ENCODE peak calls at places on chromosomes 7 and 10, in five cellular contexts. H is neural crest cell; N is activated gamma-delta T cell treated with Interleukin-2 at 50 U/mL for 16 hours; M is T-helper 2 cell treated with Interferon-gamma antibody and Interleukin-4, amounts not matched to agents 5 μg/mL and 100 μg/mL, for 36 hours; Y is thyroid gland. T is an unnamed sample.

GRCh38 chr7:81004098-81004497 is 85.2 kb upstream of the SEMA3C start:
- DNase-seq in H (no peak), Y (no peak), N (no peak), M (no peak), T (no peak)

GRCh38 chr7:132430863-132431822 is 145.1 kb downstream of the PLXNA4 start:
- DNase-seq in N (peak; percentile 65), H (no peak), M (peak; percentile 79), Y (no peak), T (no peak)

GRCh38 chr7:155466142-155466813 is 8.3 kb downstream of the EN2 start:
- DNase-seq in M (no peak), N (no peak), H (no peak), Y (no peak), T (no peak)

GRCh38 chr7:80632074-80632473 is 6.4 kb upstream of the CD36 start:
- DNase-seq in M (no peak), Y (no peak), N (no peak), H (no peak), T (no peak)

GRCh38 chr7:121126801-121127534 is 138.5 kb downstream of the CPED1 start:
- DNase-seq in Y (no peak), M (no peak), N (no peak), H (no peak), T (no peak)

GRCh38 chr7:137948845-137949330 is 53.0 kb downstream of the CREB3L2 start:
- DNase-seq in H (no peak), M (no peak), N (no peak), Y (no peak), T (no peak)

GRCh38 chr10:81957976-81958375 is 83.0 kb downstream of the NRG3 start:
- DNase-seq in H (no peak), N (no peak), Y (no peak), M (no peak), T (no peak)

GRCh38 chr7:126778101-126778500 is 474.6 kb downstream of the GRM8 start:
- DNase-seq in H (no peak), N (no peak), Y (no peak), M (no peak), T (peak; percentile 25)

GRCh38 chr10:72088879-72089585 is 681 bp upstream of the SPOCK2 start:
- DNase-seq in H (no peak), Y (no peak), N (peak; percentile 55), M (peak; percentile 42), T (no peak)

GRCh38 chr7:15015545-15016314 is 113.2 kb upstream of the DGKB start:
- DNase-seq in Y (peak; percentile 30), H (peak; percentile 15), N (no peak), M (no peak), T (peak; percentile 82)

GRCh38 chr10:58237014-58237830 is 30.5 kb downstream of the IPMK start:
- DNase-seq in H (no peak), M (no peak), Y (no peak), N (no peak), T (no peak)

GRCh38 chr10:8049151-8049873 is 5.2 kb upstream of the GATA3 start:
- DNase-seq in N (no peak), M (peak; percentile 67), Y (no peak), H (no peak), T (no peak)

GRCh38 chr10:16545126-16545736 is 23.6 kb upstream of the C1QL3 start:
- DNase-seq in M (no peak), N (no peak), Y (peak; percentile 5), H (no peak), T (no peak)

GRCh38 chr10:16967866-16968721 is 150.9 kb upstream of the RSU1 start:
- DNase-seq in H (peak; percentile 37), N (no peak), Y (no peak), M (no peak), T (peak; percentile 60)

GRCh38 chr10:14838582-14839304 is 637 bp downstream of the HSPA14 start:
- DNase-seq in N (peak; percentile 8), H (peak; percentile 55), Y (peak; percentile 35), M (peak; percentile 26), T (no peak)

GRCh38 chr10:89302628-89303027 is 782 bp downstream of the IFIT2 start:
- DNase-seq in Y (no peak), M (no peak), N (no peak), H (no peak), T (no peak)

GRCh38 chr7:135877799-135878198 is 99.4 kb downstream of the MTPN start:
- DNase-seq in Y (no peak), M (no peak), H (no peak), N (no peak), T (no peak)

GRCh38 chr7:158067219-158067930 is 520.2 kb downstream of the PTPRN2 start:
- DNase-seq in M (no peak), Y (no peak), H (no peak), N (no peak), T (no peak)

GRCh38 chr7:91351374-91351773 is 87.1 kb downstream of the FZD1 start:
- DNase-seq in H (no peak), N (no peak), Y (no peak), M (no peak), T (no peak)

GRCh38 chr7:44471436-44471835 is 19.0 kb downstream of the NUDCD3 start:
- DNase-seq in M (no peak), Y (no peak), H (no peak), N (no peak), T (no peak)

GRCh38 chr7:121343302-121343701 is 14.5 kb downstream of the WNT16 start:
- DNase-seq in M (no peak), N (no peak), Y (no peak), H (no peak), T (no peak)

GRCh38 chr10:132634947-132635271 is 97.3 kb downstream of the INPP5A start:
- DNase-seq in M (no peak), Y (no peak), N (no peak), H (no peak), T (no peak)

GRCh38 chr7:20785211-20786048 is 1.3 kb downstream of the SP8 start:
- DNase-seq in N (no peak), H (no peak), M (no peak), Y (peak; percentile 37), T (no peak)

GRCh38 chr7:115476666-115477065 is 553.9 kb downstream of the TFEC start:
- DNase-seq in N (no peak), H (no peak), Y (no peak), M (no peak), T (no peak)

GRCh38 chr7:27901028-27901760 is 161.2 kb downstream of the TAX1BP1 start:
- DNase-seq in H (no peak), N (no peak), Y (peak; percentile 64), M (peak; percentile 46), T (no peak)

GRCh38 chr7:157018997-157019591 is 8.6 kb upstream of the MNX1 start:
- DNase-seq in M (no peak), Y (no peak), N (no peak), H (no peak), T (no peak)

GRCh38 chr7:98483964-98484545 is 83.2 kb upstream of the BAIAP2L1 start:
- DNase-seq in N (no peak), H (no peak), Y (no peak), M (no peak), T (no peak)

GRCh38 chr7:144384555-144385245 is 18.8 kb downstream of the NOBOX start:
- DNase-seq in H (no peak), M (peak; percentile 11), N (no peak), Y (peak; percentile 47), T (no peak)

GRCh38 chr10:91672021-91672608 is 39.2 kb upstream of the PPP1R3C start:
- DNase-seq in M (peak; percentile 11), H (no peak), N (no peak), Y (no peak), T (no peak)